ENCODE peak calls at places on chromosomes 4 and X, in six cellular contexts. A is effector memory CD4-positive, alpha-beta T cell; H is prostate gland; G is MM.1S; B is CD8-positive, alpha-beta memory T cell; R is tibial artery. Y is an unnamed sample. For H3K36me3, the result is how much of the 10 kb centered on the place peaks cover.

GRCh38 chr4:52780627-52781354 is 29.6 kb upstream of the ERVMER34-1 start:
- DNase-seq in B (no peak), H (no peak), G (no peak), A (no peak), R (no peak), Y (no peak)

GRCh38 chrX:34275710-34276109 is 143.6 kb upstream of the FAM47A start:
- DNase-seq in B (no peak), A (no peak), R (no peak), H (no peak), G (peak), Y (no peak)

GRCh38 chr4:100898844-100899243 is 381.0 kb upstream of the EMCN start:
- DNase-seq in A (no peak), G (no peak), H (no peak), R (no peak), B (no peak), Y (no peak)

GRCh38 chr4:124958812-124959211 is 246.3 kb upstream of the ANKRD50 start:
- DNase-seq in R (no peak), H (no peak), G (peak), B (no peak), A (no peak), Y (no peak)

GRCh38 chr4:136369073-136369472 is 1163.2 kb downstream of the PCDH18 start:
- DNase-seq in H (no peak), B (no peak), A (no peak), G (no peak), R (no peak), Y (no peak)

GRCh38 chrX:118353081-118353850 is 7.4 kb downstream of the WDR44 start:
- DNase-seq in G (no peak), A (no peak), B (no peak), R (no peak), H (no peak), Y (no peak)

GRCh38 chr4:93730760-93731159 is 97.8 kb upstream of the ATOH1 start:
- DNase-seq in R (no peak), B (no peak), H (peak), A (no peak), G (no peak), Y (no peak)

GRCh38 chr4:183289688-183290087 is 30.4 kb downstream of the CLDN22 start:
- DNase-seq in H (no peak), A (no peak), G (no peak), B (no peak), R (no peak), Y (no peak)

GRCh38 chrX:51155157-51155556 is 177.5 kb upstream of the NUDT10 start:
- DNase-seq in H (no peak), R (no peak), A (no peak), B (no peak), G (no peak), Y (no peak)

GRCh38 chrX:133722756-133723155 is 262.6 kb downstream of the GPC3 start:
- DNase-seq in B (no peak), H (no peak), R (no peak), A (no peak), G (peak), Y (no peak)

GRCh38 chr4:20015825-20016224 is 235.9 kb upstream of the SLIT2 start:
- DNase-seq in A (no peak), B (no peak), R (no peak), G (no peak), H (no peak), Y (no peak)

GRCh38 chr4:85854543-85854942 is 379.6 kb downstream of the ARHGAP24 start:
- DNase-seq in G (no peak), R (no peak), A (no peak), B (no peak), H (no peak), Y (no peak)

GRCh38 chr4:71765837-71766236 is 18.0 kb downstream of the GC start:
- DNase-seq in H (no peak), G (no peak), B (no peak), R (no peak), A (no peak), Y (no peak)

GRCh38 chr4:153347117-153347516 is 2.6 kb downstream of the MND1 start:
- DNase-seq in A (no peak), R (no peak), H (no peak), B (no peak), G (no peak), Y (no peak)

GRCh38 chr4:157804986-157805385 is 367.8 kb downstream of the GASK1B start:
- DNase-seq in B (no peak), A (no peak), G (no peak), R (no peak), H (no peak), Y (no peak)

GRCh38 chr4:55613621-55614020 is 21.6 kb upstream of the PDCL2 start:
- DNase-seq in R (no peak), A (no peak), B (no peak), H (no peak), G (no peak), Y (no peak)

GRCh38 chr4:157600583-157600982 is 380.1 kb downstream of the GRIA2 start:
- DNase-seq in B (no peak), R (no peak), A (no peak), G (no peak), H (no peak), Y (no peak)

GRCh38 chr4:126766266-126766665 is 866.5 kb upstream of the INTU start:
- DNase-seq in A (no peak), R (no peak), B (no peak), H (no peak), G (no peak), Y (no peak)

GRCh38 chr4:119139316-119139715 is 3.7 kb downstream of the MYOZ2 start:
- DNase-seq in R (no peak), H (no peak), A (no peak), G (no peak), B (no peak), Y (no peak)

GRCh38 chrX:108420481-108420880 is 17.7 kb downstream of the COL4A6 start:
- DNase-seq in A (no peak), G (no peak), H (no peak), B (no peak), R (no peak), Y (no peak)

GRCh38 chrX:53257166-53257565 is 24.2 kb downstream of the IQSEC2 start:
- DNase-seq in R (no peak), A (no peak), G (no peak), B (no peak), H (no peak), Y (no peak)

GRCh38 chr4:6939761-6940743 is 30.4 kb downstream of the TBC1D14 start:
- DNase-seq in R (no peak), H (no peak), G (no peak), A (no peak), B (no peak), Y (no peak)

GRCh38 chr4:51853027-51853682 is 10.2 kb downstream of the DCUN1D4 start:
- DNase-seq in R (no peak), H (no peak), A (no peak), G (no peak), B (no peak), Y (peak)

GRCh38 chr4:122746485-122746965 is 14.0 kb downstream of the BBS12 start:
- DNase-seq in R (no peak), B (no peak), A (no peak), G (peak), H (no peak), Y (no peak)

GRCh38 chrX:130080791-130081367 is 29.4 kb downstream of the ELF4 start:
- DNase-seq in H (no peak), A (no peak), R (no peak), G (no peak), B (no peak), Y (no peak)

GRCh38 chr4:71456841-71457240 is 118.0 kb downstream of the SLC4A4 start:
- DNase-seq in H (peak), G (no peak), A (no peak), B (no peak), R (no peak), Y (no peak)

GRCh38 chr4:138851626-138852443 is 163.7 kb upstream of the NOCT start:
- DNase-seq in A (no peak), R (no peak), G (peak), B (no peak), H (no peak), Y (no peak)

GRCh38 chrX:42108140-42108503 is 184.8 kb upstream of the CASK start:
- DNase-seq in H (no peak), A (no peak), B (no peak), R (no peak), G (no peak), Y (no peak)

GRCh38 chr4:185700048-185700447 is 111.9 kb downstream of the SORBS2 start:
- DNase-seq in B (no peak), G (no peak), A (no peak), H (no peak), R (no peak), Y (no peak)

GRCh38 chrX:120453985-120454384 is 15.1 kb downstream of the LAMP2 start:
- DNase-seq in R (no peak), A (no peak), H (no peak), G (no peak), B (no peak), Y (no peak)

GRCh38 chrX:12245650-12246645 is 107.7 kb downstream of the FRMPD4 start:
- DNase-seq in H (no peak), A (no peak), B (no peak), R (no peak), G (no peak), Y (no peak)

GRCh38 chr4:139469216-139469615 is 15.3 kb downstream of the RAB33B start:
- DNase-seq in H (no peak), A (no peak), R (no peak), B (no peak), G (no peak), Y (no peak)

GRCh38 chr4:109735566-109736454 is 5.9 kb upstream of the PLA2G12A start:
- DNase-seq in H (no peak), G (no peak), B (no peak), A (no peak), R (no peak), Y (no peak)

GRCh38 chrX:109890300-109890699 is 112.6 kb upstream of the TMEM164 start:
- DNase-seq in R (no peak), A (no peak), G (no peak), H (no peak), B (no peak), Y (no peak)

GRCh38 chr4:173191623-173192041 is 23.0 kb downstream of the GALNT7 start:
- DNase-seq in G (no peak), R (no peak), A (no peak), B (no peak), H (no peak), Y (no peak)

GRCh38 chr4:159977907-159978617 is 875.2 kb downstream of the RAPGEF2 start:
- DNase-seq in A (no peak), R (no peak), G (no peak), B (no peak), H (no peak), Y (no peak)

GRCh38 chr4:25100156-25100555 is 60.1 kb downstream of the SEPSECS start:
- DNase-seq in H (no peak), R (no peak), G (no peak), B (no peak), A (no peak), Y (no peak)

GRCh38 chrX:134982748-134983147 is 8.0 kb upstream of the SMIM10 start:
- DNase-seq in B (no peak), R (no peak), A (no peak), G (no peak), H (no peak), Y (no peak)

GRCh38 chr4:54414545-54414944 is 185.5 kb downstream of the PDGFRA start:
- DNase-seq in R (no peak), B (no peak), G (no peak), A (no peak), H (no peak), Y (no peak)

DNA sequence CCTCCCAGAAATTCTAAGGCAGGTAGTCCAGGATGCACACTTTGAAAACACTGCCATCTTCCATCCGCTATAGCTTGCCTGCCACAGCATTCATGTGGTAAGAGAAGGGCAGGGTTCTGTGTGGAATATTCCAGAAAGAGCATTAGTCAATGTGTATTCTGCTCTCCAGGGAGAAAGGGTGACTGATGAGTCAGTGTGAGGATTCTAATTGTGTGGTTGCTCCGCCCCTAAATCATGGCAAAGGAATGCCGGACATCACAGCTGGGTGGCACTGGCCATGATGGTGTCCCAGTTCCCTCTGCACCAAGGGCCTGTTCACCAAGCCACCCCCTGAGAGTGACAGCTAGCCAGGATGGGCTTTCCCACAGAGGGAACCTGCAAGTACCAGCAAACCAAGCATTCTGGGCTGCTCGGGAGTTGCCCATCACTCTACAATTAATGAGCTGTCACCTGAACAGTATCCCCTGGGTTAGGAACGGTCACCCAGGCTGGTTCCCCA is 9.5 kb downstream of the IDS start:
- DNase-seq in A (no peak), R (no peak), H (no peak), G (no peak), B (no peak), Y (no peak)
- H3K36me3 ChIP-seq in A (half or more), R (half or more), H (under half), G (under half), B (half or more), Y (half or more)

DNA sequence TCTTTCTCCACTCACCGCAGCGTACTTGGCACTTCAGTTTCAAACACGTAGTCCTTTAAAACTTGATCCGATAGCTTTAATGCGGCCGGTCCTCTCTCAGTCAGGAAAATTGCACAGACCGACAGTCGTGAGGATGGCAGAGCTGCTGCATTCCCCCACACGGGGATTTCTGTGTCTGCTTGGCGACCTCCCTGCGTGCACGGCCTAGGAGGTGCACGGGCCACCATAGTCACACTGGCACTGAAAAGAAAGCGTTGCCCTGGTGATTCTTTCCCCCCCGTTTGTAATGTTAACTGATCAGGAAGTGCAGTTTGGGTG is 10.3 kb downstream of the AKAP17A start:
- DNase-seq in R (no peak), B (no peak), A (no peak), H (no peak), G (no peak), Y (no peak)
- H3K36me3 ChIP-seq in R (half or more), B (under half), A (half or more), H (under half), G (under half), Y (half or more)

GRCh38 chr4:961651-962230 is 11.6 kb downstream of the DGKQ start:
- DNase-seq in G (no peak), R (no peak), B (no peak), H (no peak), A (no peak), Y (no peak)
- H3K36me3 ChIP-seq in G (under half), R (half or more), B (under half), H (under half), A (under half), Y (half or more)

GRCh38 chr4:16168144-16168543 is 58.1 kb downstream of the TAPT1 start:
- DNase-seq in A (no peak), R (no peak), G (no peak), H (no peak), B (no peak), Y (no peak)
- H3K36me3 ChIP-seq in A (half or more), R (half or more), G (under half), H (under half), B (under half), Y (half or more)

DNA sequence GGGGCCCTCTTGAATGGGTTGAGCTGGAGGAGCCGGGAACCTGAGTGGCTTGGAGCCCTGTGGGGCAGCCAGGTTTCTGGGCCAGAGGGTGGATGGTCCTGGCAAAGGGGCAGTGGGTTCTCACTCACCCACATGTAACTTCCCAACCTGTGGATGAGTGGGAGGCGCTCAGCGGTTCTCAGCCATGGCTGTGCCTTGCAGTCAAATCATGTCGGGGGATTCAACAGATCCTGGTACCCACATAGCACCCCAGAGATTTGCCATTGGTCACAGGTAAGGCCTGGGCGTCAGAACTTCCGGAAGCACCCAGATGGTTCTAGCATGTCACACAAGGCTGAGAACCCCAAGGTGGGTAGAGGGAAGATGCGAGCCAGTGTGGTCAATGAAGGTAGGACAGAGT is 21.9 kb upstream of the CLCN4 start:
- DNase-seq in A (no peak), G (no peak), B (no peak), H (no peak), R (no peak), Y (no peak)
- H3K36me3 ChIP-seq in A (under half), G (under half), B (under half), H (under half), R (half or more), Y (half or more)

GRCh38 chr4:145880355-145880960 is 58.2 kb downstream of the ZNF827 start:
- DNase-seq in G (no peak), A (no peak), R (no peak), B (no peak), H (no peak), Y (no peak)

GRCh38 chr4:145879598-145879997 is 59.0 kb downstream of the ZNF827 start:
- DNase-seq in A (no peak), B (no peak), R (peak), H (no peak), G (no peak), Y (no peak)

GRCh38 chr4:145881585-145881984 is 57.0 kb downstream of the ZNF827 start:
- DNase-seq in B (no peak), A (no peak), R (no peak), H (no peak), G (no peak), Y (no peak)

GRCh38 chr4:145878501-145879435 is 59.9 kb downstream of the ZNF827 start:
- DNase-seq in B (no peak), A (no peak), R (no peak), G (no peak), H (no peak), Y (no peak)

GRCh38 chr4:145876531-145877180 is 62.0 kb downstream of the ZNF827 start:
- DNase-seq in R (no peak), G (no peak), A (no peak), H (no peak), B (no peak), Y (no peak)
- H3K36me3 ChIP-seq in R (under half), G (under half), A (under half), H (under half), B (under half), Y (under half)

GRCh38 chr4:2923141-2923551 is 40.1 kb downstream of the NOP14 start:
- DNase-seq in B (no peak), A (no peak), R (peak), G (no peak), H (no peak), Y (peak)
- H3K36me3 ChIP-seq in B (under half), A (under half), R (half or more), G (under half), H (under half), Y (half or more)

DNA sequence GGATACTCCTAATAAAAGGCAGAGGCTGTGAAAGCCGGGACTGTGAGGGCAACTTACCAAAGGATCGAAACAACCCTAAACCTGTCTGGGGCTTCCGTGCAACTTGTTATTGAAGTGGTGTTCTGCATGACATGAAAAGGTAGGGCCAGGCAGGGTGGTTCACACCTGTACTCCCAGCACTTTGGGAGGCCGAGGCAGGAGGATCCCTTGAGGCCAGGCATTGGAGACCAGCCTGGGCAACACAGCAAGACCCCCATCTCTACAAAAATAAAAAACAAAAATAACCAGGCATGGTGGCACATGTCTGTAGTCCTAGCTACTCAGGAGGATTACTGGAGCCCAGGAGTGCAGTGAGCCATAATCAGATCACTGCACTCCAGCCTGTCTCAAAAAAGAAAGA is 12.3 kb downstream of the CASP3 start:
- DNase-seq in B (no peak), R (no peak), H (no peak), A (no peak), G (no peak), Y (no peak)
- H3K36me3 ChIP-seq in B (under half), R (half or more), H (under half), A (half or more), G (under half), Y (half or more)

GRCh38 chr4:113478032-113478431 is 283.5 kb downstream of the CAMK2D start:
- DNase-seq in G (no peak), B (no peak), A (no peak), R (no peak), H (no peak), Y (no peak)

GRCh38 chr4:113483131-113483530 is 278.4 kb downstream of the CAMK2D start:
- DNase-seq in A (no peak), H (no peak), B (no peak), G (no peak), R (no peak), Y (no peak)

GRCh38 chr4:113476800-113477199 is 284.7 kb downstream of the CAMK2D start:
- DNase-seq in B (no peak), R (no peak), H (no peak), A (no peak), G (no peak), Y (no peak)

GRCh38 chr4:113481820-113482219 is 279.7 kb downstream of the CAMK2D start:
- DNase-seq in B (no peak), A (no peak), R (no peak), G (no peak), H (no peak), Y (no peak)

DNA sequence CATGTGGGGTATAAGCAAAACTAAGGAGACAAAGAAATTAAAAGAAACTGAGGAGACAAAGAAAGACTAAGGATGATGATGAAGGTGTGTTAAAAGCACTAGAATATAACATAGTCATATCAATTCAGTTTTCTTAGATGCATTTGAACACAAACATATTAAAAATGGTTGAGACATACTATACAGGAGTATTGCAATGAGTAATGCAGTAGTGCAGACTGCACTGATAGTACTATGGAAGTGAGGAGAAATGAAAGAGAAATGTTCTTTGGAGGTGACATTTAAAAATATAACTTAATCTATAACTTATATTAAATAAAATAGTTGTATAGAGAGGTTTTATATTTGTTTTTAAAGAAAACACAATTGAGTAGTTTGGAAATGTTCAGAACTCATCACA is 279.2 kb downstream of the CAMK2D start:
- DNase-seq in A (no peak), G (no peak), R (no peak), H (no peak), B (no peak), Y (no peak)
- H3K36me3 ChIP-seq in A (under half), G (under half), R (under half), H (under half), B (under half), Y (under half)

DNA sequence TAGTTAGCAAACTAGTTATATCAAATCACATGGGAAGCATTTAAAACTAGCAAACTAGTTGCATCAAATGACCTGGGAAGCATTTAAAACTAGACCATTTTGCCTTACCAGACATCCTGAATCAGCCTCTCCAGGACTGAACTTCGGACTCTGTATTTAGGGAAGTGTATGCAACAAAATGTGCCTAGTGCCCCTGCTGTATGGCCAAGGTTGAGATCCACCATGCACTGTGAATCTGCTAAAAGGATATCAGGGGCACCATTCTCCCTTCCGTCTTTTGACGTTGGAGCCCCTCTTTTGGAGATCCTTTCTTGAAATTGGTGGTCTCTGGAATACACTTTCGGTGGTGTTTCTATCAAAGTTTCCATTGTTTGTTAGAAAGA is 49.5 kb downstream of the CCNI start:
- DNase-seq in G (no peak), B (no peak), R (no peak), A (no peak), H (no peak), Y (no peak)
- H3K36me3 ChIP-seq in G (under half), B (under half), R (half or more), A (under half), H (under half), Y (half or more)

Y was measured in stomach.